ENCODE peak calls at places on chromosomes 16 and 17, in six cellular contexts. One of them, this sample, is unnamed.

GRCh38 chr17:81932333-81932983 is 4.6 kb downstream of the PYCR1 start:
- DNase-seq in K562: no peak
- DNase-seq in DND-41: no peak
- DNase-seq in AG04450: no peak
- DNase-seq in Panc1: no peak
- DNase-seq in BJ: no peak
- DNase-seq in this sample: no peak

GRCh38 chr17:70357196-70357595 is 187.9 kb downstream of the KCNJ2 start:
- DNase-seq in K562: no peak
- DNase-seq in DND-41: no peak
- DNase-seq in AG04450: no peak
- DNase-seq in Panc1: no peak
- DNase-seq in BJ: no peak
- DNase-seq in this sample: no peak

GRCh38 chr17:82613283-82614094 is 34.8 kb downstream of the WDR45B start:
- DNase-seq in K562: no peak
- DNase-seq in DND-41: no peak
- DNase-seq in AG04450: no peak
- DNase-seq in Panc1: no peak
- DNase-seq in BJ: no peak
- DNase-seq in this sample: no peak

GRCh38 chr16:4401094-4401501 is 15.3 kb downstream of the CORO7 start:
- DNase-seq in K562: no peak
- DNase-seq in DND-41: no peak
- DNase-seq in AG04450: no peak
- DNase-seq in Panc1: no peak
- DNase-seq in BJ: no peak
- DNase-seq in this sample: no peak

GRCh38 chr17:10050597-10051101 is 145.6 kb upstream of the RCVRN start:
- DNase-seq in K562: no peak
- DNase-seq in DND-41: peak
- DNase-seq in AG04450: peak
- DNase-seq in Panc1: no peak
- DNase-seq in BJ: no peak
- DNase-seq in this sample: peak

GRCh38 chr17:33667052-33667509 is 374.0 kb upstream of the ASIC2 start:
- DNase-seq in K562: peak
- DNase-seq in DND-41: peak
- DNase-seq in AG04450: no peak
- DNase-seq in Panc1: no peak
- DNase-seq in BJ: no peak
- DNase-seq in this sample: no peak

GRCh38 chr17:80798595-80799552 is 192.8 kb upstream of the CHMP6 start:
- DNase-seq in K562: peak
- DNase-seq in DND-41: no peak
- DNase-seq in AG04450: no peak
- DNase-seq in Panc1: no peak
- DNase-seq in BJ: no peak
- DNase-seq in this sample: no peak

GRCh38 chr17:28173071-28173561 is 130.6 kb downstream of the NLK start:
- DNase-seq in K562: peak
- DNase-seq in DND-41: no peak
- DNase-seq in AG04450: no peak
- DNase-seq in Panc1: no peak
- DNase-seq in BJ: no peak
- DNase-seq in this sample: no peak

GRCh38 chr16:19520861-19521331 is 1.0 kb downstream of the GDE1 start:
- DNase-seq in K562: peak
- DNase-seq in DND-41: no peak
- DNase-seq in AG04450: no peak
- DNase-seq in Panc1: peak
- DNase-seq in BJ: no peak
- DNase-seq in this sample: no peak

GRCh38 chr17:33201255-33201654 is 91.8 kb downstream of the ASIC2 start:
- DNase-seq in K562: peak
- DNase-seq in DND-41: no peak
- DNase-seq in AG04450: no peak
- DNase-seq in Panc1: no peak
- DNase-seq in BJ: no peak
- DNase-seq in this sample: no peak

GRCh38 chr16:73083271-73083670 is 35.3 kb upstream of the ZFHX3 start:
- DNase-seq in K562: no peak
- DNase-seq in DND-41: no peak
- DNase-seq in AG04450: no peak
- DNase-seq in Panc1: no peak
- DNase-seq in BJ: no peak
- DNase-seq in this sample: no peak

GRCh38 chr17:8470447-8471047 is 34.9 kb downstream of the NDEL1 start:
- DNase-seq in K562: no peak
- DNase-seq in DND-41: no peak
- DNase-seq in AG04450: no peak
- DNase-seq in Panc1: no peak
- DNase-seq in BJ: no peak
- DNase-seq in this sample: peak

GRCh38 chr16:51161440-51162195 is 10.5 kb upstream of the SALL1 start:
- DNase-seq in K562: no peak
- DNase-seq in DND-41: peak
- DNase-seq in AG04450: no peak
- DNase-seq in Panc1: no peak
- DNase-seq in BJ: no peak
- DNase-seq in this sample: no peak

GRCh38 chr16:55280622-55281021 is 43.4 kb upstream of the IRX6 start:
- DNase-seq in K562: no peak
- DNase-seq in DND-41: no peak
- DNase-seq in AG04450: no peak
- DNase-seq in Panc1: no peak
- DNase-seq in BJ: no peak
- DNase-seq in this sample: no peak

GRCh38 chr16:4477966-4478365 is 1.8 kb downstream of the HMOX2 start:
- DNase-seq in K562: no peak
- DNase-seq in DND-41: no peak
- DNase-seq in AG04450: no peak
- DNase-seq in Panc1: no peak
- DNase-seq in BJ: no peak
- DNase-seq in this sample: no peak

GRCh38 chr17:63458478-63458877 is 12.4 kb upstream of the CYB561 start:
- DNase-seq in K562: no peak
- DNase-seq in DND-41: no peak
- DNase-seq in AG04450: no peak
- DNase-seq in Panc1: no peak
- DNase-seq in BJ: no peak
- DNase-seq in this sample: no peak

GRCh38 chr16:56408379-56409098 is 16.8 kb downstream of the AMFR start:
- DNase-seq in K562: no peak
- DNase-seq in DND-41: no peak
- DNase-seq in AG04450: no peak
- DNase-seq in Panc1: no peak
- DNase-seq in BJ: no peak
- DNase-seq in this sample: no peak

GRCh38 chr16:24975428-24975889 is 39.7 kb downstream of the ARHGAP17 start:
- DNase-seq in K562: no peak
- DNase-seq in DND-41: no peak
- DNase-seq in AG04450: no peak
- DNase-seq in Panc1: no peak
- DNase-seq in BJ: peak
- DNase-seq in this sample: no peak

GRCh38 chr16:57102888-57103879 is 10.8 kb downstream of the CPNE2 start:
- DNase-seq in K562: no peak
- DNase-seq in DND-41: no peak
- DNase-seq in AG04450: no peak
- DNase-seq in Panc1: no peak
- DNase-seq in BJ: no peak
- DNase-seq in this sample: no peak

GRCh38 chr16:85448557-85449194 is 164.4 kb upstream of the GSE1 start:
- DNase-seq in K562: no peak
- DNase-seq in DND-41: peak
- DNase-seq in AG04450: no peak
- DNase-seq in Panc1: no peak
- DNase-seq in BJ: no peak
- DNase-seq in this sample: no peak

GRCh38 chr16:26644912-26645543 is 421.7 kb upstream of the C16orf82 start:
- DNase-seq in K562: no peak
- DNase-seq in DND-41: no peak
- DNase-seq in AG04450: no peak
- DNase-seq in Panc1: no peak
- DNase-seq in BJ: no peak
- DNase-seq in this sample: no peak

GRCh38 chr16:73034374-73034773 is 13.6 kb downstream of the ZFHX3 start:
- DNase-seq in K562: no peak
- DNase-seq in DND-41: no peak
- DNase-seq in AG04450: no peak
- DNase-seq in Panc1: no peak
- DNase-seq in BJ: no peak
- DNase-seq in this sample: no peak

GRCh38 chr16:53084736-53085538 is 30.1 kb downstream of the CHD9 start:
- DNase-seq in K562: no peak
- DNase-seq in DND-41: no peak
- DNase-seq in AG04450: no peak
- DNase-seq in Panc1: no peak
- DNase-seq in BJ: no peak
- DNase-seq in this sample: no peak

GRCh38 chr17:21467196-21467595 is 91.0 kb downstream of the KCNJ12 start:
- DNase-seq in K562: no peak
- DNase-seq in DND-41: no peak
- DNase-seq in AG04450: no peak
- DNase-seq in Panc1: no peak
- DNase-seq in BJ: no peak
- DNase-seq in this sample: no peak

GRCh38 chr16:30186444-30186781 is 3.0 kb downstream of the CORO1A start:
- DNase-seq in K562: no peak
- DNase-seq in DND-41: no peak
- DNase-seq in AG04450: no peak
- DNase-seq in Panc1: no peak
- DNase-seq in BJ: no peak
- DNase-seq in this sample: no peak

GRCh38 chr16:30187971-30188561 is 4.7 kb downstream of the CORO1A start:
- DNase-seq in K562: no peak
- DNase-seq in DND-41: peak
- DNase-seq in AG04450: no peak
- DNase-seq in Panc1: no peak
- DNase-seq in BJ: no peak
- DNase-seq in this sample: no peak

GRCh38 chr16:30185683-30186421 is 2.5 kb downstream of the CORO1A start:
- DNase-seq in K562: no peak
- DNase-seq in DND-41: peak
- DNase-seq in AG04450: no peak
- DNase-seq in Panc1: no peak
- DNase-seq in BJ: no peak
- DNase-seq in this sample: peak

GRCh38 chr16:30187556-30187865 is 4.1 kb downstream of the CORO1A start:
- DNase-seq in K562: no peak
- DNase-seq in DND-41: no peak
- DNase-seq in AG04450: no peak
- DNase-seq in Panc1: no peak
- DNase-seq in BJ: no peak
- DNase-seq in this sample: no peak

GRCh38 chr16:30186782-30187555 is 3.6 kb downstream of the CORO1A start:
- DNase-seq in K562: peak
- DNase-seq in DND-41: peak
- DNase-seq in AG04450: no peak
- DNase-seq in Panc1: peak
- DNase-seq in BJ: no peak
- DNase-seq in this sample: peak
- H3K4me3 ChIP-seq in K562: no peak
- H3K4me3 ChIP-seq in DND-41: peak
- H3K4me3 ChIP-seq in AG04450: no peak
- H3K4me3 ChIP-seq in Panc1: no peak
- H3K4me3 ChIP-seq in BJ: no peak
- H3K4me3 ChIP-seq in this sample: no peak

DNA sequence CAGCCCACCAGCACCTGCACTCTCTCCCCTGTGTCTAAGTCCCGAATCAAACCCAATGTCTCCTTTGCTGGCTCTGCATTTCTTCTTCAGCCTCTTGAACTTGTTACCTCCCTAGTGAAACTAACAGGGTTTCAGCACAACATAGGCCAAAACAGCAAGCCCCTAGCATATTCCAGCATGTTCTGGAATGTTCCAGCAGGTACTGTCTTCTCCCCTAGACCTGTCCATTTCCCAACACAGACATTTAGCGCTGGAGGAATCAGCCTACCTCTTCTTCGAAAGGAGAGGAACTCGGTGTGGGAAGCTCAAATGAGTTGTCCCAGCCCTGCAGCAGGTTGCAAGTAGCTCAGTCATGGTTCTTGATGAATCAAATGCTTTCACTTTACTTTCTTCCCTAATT is 47.1 kb downstream of the LITAF start:
- DNase-seq in K562: no peak
- DNase-seq in DND-41: no peak
- DNase-seq in AG04450: no peak
- DNase-seq in Panc1: no peak
- DNase-seq in BJ: no peak
- DNase-seq in this sample: no peak
- H3K4me3 ChIP-seq in K562: no peak
- H3K4me3 ChIP-seq in DND-41: no peak
- H3K4me3 ChIP-seq in AG04450: no peak
- H3K4me3 ChIP-seq in Panc1: no peak
- H3K4me3 ChIP-seq in BJ: no peak
- H3K4me3 ChIP-seq in this sample: no peak

DNA sequence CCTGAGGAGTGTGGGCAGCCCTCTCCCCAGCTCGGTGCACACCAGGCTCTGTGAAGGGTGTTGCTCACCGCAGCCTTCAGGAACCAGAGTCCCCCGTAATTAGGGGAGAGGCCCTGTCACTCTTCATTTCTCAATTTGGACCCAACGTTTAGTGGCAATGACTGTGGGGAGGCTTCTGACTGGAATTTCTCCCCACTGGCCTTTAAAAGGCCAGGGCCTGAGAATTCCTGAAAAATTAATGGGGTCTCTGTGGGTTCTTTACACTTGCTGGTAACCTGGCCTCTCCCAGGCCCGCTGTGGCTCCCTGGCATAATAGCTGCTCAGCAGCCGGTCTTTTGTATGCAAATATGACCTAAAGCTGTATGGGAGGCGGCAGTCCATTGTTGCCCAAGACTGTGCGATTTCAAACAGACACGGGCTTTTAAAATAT is 209.7 kb downstream of the MSI2 start:
- DNase-seq in K562: no peak
- DNase-seq in DND-41: no peak
- DNase-seq in AG04450: no peak
- DNase-seq in Panc1: no peak
- DNase-seq in BJ: no peak
- DNase-seq in this sample: no peak
- H3K4me3 ChIP-seq in K562: no peak
- H3K4me3 ChIP-seq in DND-41: no peak
- H3K4me3 ChIP-seq in AG04450: no peak
- H3K4me3 ChIP-seq in Panc1: no peak
- H3K4me3 ChIP-seq in BJ: no peak
- H3K4me3 ChIP-seq in this sample: no peak

DNA sequence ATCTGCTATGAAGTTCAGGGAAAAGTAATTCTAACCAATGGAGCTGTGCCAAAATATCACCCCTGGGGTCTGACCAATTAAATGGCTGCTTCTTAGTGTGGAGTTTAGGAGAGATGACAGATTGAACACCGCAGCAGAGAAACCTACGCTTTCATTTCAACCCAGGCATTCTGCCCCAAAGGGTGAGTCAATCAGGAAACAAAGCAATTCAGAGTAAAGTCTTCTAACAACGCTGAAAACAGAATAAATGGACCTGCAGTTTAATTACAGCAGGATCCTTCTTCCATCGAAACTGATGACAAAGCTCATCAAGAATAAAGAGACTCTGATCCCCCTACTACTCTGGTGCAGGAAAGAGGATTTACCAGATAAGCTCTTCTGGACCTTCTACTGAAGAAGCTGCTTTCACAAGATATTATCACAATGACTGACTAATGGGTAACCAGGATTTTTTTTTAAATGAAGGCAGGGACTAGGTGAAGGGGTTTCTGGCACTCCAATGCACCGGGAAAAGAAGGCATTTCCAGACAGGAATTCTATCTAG is 16.7 kb downstream of the RFFL start:
- DNase-seq in K562: peak
- DNase-seq in DND-41: no peak
- DNase-seq in AG04450: no peak
- DNase-seq in Panc1: no peak
- DNase-seq in BJ: no peak
- DNase-seq in this sample: no peak
- H3K4me3 ChIP-seq in K562: peak
- H3K4me3 ChIP-seq in DND-41: no peak
- H3K4me3 ChIP-seq in AG04450: no peak
- H3K4me3 ChIP-seq in Panc1: no peak
- H3K4me3 ChIP-seq in BJ: no peak
- H3K4me3 ChIP-seq in this sample: no peak

This sample was measured in sigmoid colon.